ENCODE peak calls at places on chromosomes 4 and X, in five cellular contexts. Q is GM23338, I is upper lobe of left lung, M is K562, K is Panc1. O is an unnamed sample. For H3K4me1, the result is how much of the 10 kb centered on the place peaks cover.

GRCh38 chrX:150080497-150080896 is 142.2 kb upstream of the EOLA2 start:
- DNase-seq in Q (no peak), I (no peak), M (no peak), K (no peak), O (no peak)

GRCh38 chrX:88604433-88605221 is 142.4 kb upstream of the CPXCR1 start:
- DNase-seq in Q (no peak), I (no peak), M (no peak), K (peak), O (no peak)

GRCh38 chr4:150005537-150005936 is 72.7 kb upstream of the DCLK2 start:
- DNase-seq in Q (no peak), I (no peak), M (no peak), K (no peak), O (no peak)

GRCh38 chr4:82519072-82519471 is 42.7 kb downstream of the TMEM150C start:
- DNase-seq in Q (no peak), I (no peak), M (no peak), K (no peak), O (no peak)

GRCh38 chr4:186032259-186032658 is 36.7 kb upstream of the TLR3 start:
- DNase-seq in Q (peak), I (no peak), M (no peak), K (no peak), O (no peak)

GRCh38 chrX:63513825-63514574 is 162.9 kb upstream of the SPIN4 start:
- DNase-seq in Q (no peak), I (no peak), M (no peak), K (no peak), O (no peak)

GRCh38 chrX:100995469-100995868 is 26.0 kb downstream of the ARL13A start:
- DNase-seq in Q (no peak), I (no peak), M (peak), K (no peak), O (no peak)

GRCh38 chrX:10533686-10534365 is 86.6 kb downstream of the MID1 start:
- DNase-seq in Q (no peak), I (no peak), M (no peak), K (no peak), O (no peak)

GRCh38 chr4:106312377-106312776 is 3.6 kb downstream of the TBCK start:
- DNase-seq in Q (no peak), I (no peak), M (no peak), K (no peak), O (no peak)

GRCh38 chr4:187167126-187167525 is 443.5 kb upstream of the FAT1 start:
- DNase-seq in Q (no peak), I (no peak), M (no peak), K (no peak), O (no peak)

GRCh38 chr4:42398448-42399355 is 1.4 kb downstream of the SHISA3 start:
- DNase-seq in Q (peak), I (no peak), M (no peak), K (no peak), O (no peak)

GRCh38 chrX:134236690-134237362 is at the start of gene CCDC160:
- DNase-seq in Q (peak), I (peak), M (peak), K (no peak), O (peak)

GRCh38 chr4:87490664-87491369 is 38.4 kb downstream of the SPARCL1 start:
- DNase-seq in Q (no peak), I (no peak), M (no peak), K (no peak), O (no peak)

GRCh38 chr4:144831971-144832370 is 186.0 kb downstream of the HHIP start:
- DNase-seq in Q (no peak), I (no peak), M (no peak), K (no peak), O (no peak)

GRCh38 chr4:14994242-14994641 is 8.0 kb upstream of the CPEB2 start:
- DNase-seq in Q (no peak), I (no peak), M (no peak), K (no peak), O (no peak)

GRCh38 chr4:139176299-139177048 is 544 bp downstream of the ELF2 start:
- DNase-seq in Q (peak), I (peak), M (peak), K (no peak), O (peak)

GRCh38 chrX:24902808-24903207 is 113.0 kb downstream of the ARX start:
- DNase-seq in Q (no peak), I (no peak), M (no peak), K (no peak), O (no peak)

GRCh38 chr4:181416966-181417365 is 826.2 kb upstream of the TENM3 start:
- DNase-seq in Q (no peak), I (no peak), M (no peak), K (no peak), O (no peak)

GRCh38 chr4:24219171-24219570 is 329.3 kb upstream of the PPARGC1A start:
- DNase-seq in Q (no peak), I (no peak), M (no peak), K (no peak), O (no peak)

GRCh38 chrX:69055193-69055592 is 110.1 kb downstream of the PJA1 start:
- DNase-seq in Q (no peak), I (no peak), M (no peak), K (no peak), O (no peak)

GRCh38 chrX:111265506-111265905 is 4.8 kb downstream of the CAPN6 start:
- DNase-seq in Q (no peak), I (no peak), M (no peak), K (no peak), O (no peak)

GRCh38 chrX:137428777-137429564 is 137.0 kb upstream of the ZIC3 start:
- DNase-seq in Q (peak), I (peak), M (peak), K (no peak), O (no peak)

GRCh38 chr4:13963601-13964000 is 336.1 kb upstream of the BOD1L1 start:
- DNase-seq in Q (no peak), I (no peak), M (no peak), K (no peak), O (no peak)

GRCh38 chr4:183721207-183722081 is 62.4 kb downstream of the TRAPPC11 start:
- DNase-seq in Q (peak), I (peak), M (no peak), K (peak), O (peak)

GRCh38 chr4:5638316-5638715 is 70.0 kb downstream of the EVC2 start:
- DNase-seq in Q (no peak), I (no peak), M (no peak), K (no peak), O (no peak)

GRCh38 chrX:132614297-132614696 is 125.5 kb upstream of the MBNL3 start:
- DNase-seq in Q (peak), I (no peak), M (no peak), K (no peak), O (no peak)

GRCh38 chr4:167234388-167234881 is at the start of gene SPOCK3:
- DNase-seq in Q (peak), I (peak), M (no peak), K (no peak), O (peak)

GRCh38 chr4:175509320-175509719 is 302.7 kb downstream of the GPM6A start:
- DNase-seq in Q (peak), I (no peak), M (no peak), K (no peak), O (no peak)

GRCh38 chr4:60805500-60806313 is 394.4 kb upstream of the ADGRL3 start:
- DNase-seq in Q (peak), I (no peak), M (no peak), K (peak), O (no peak)

GRCh38 chrX:53088136-53088974 is 5.6 kb upstream of the KANTR start:
- DNase-seq in Q (peak), I (peak), M (no peak), K (no peak), O (peak)

GRCh38 chr4:98786866-98787265 is 128.5 kb upstream of the TSPAN5 start:
- DNase-seq in Q (no peak), I (no peak), M (no peak), K (no peak), O (no peak)

GRCh38 chrX:66728818-66729271 is 90.0 kb upstream of the EDA2R start:
- DNase-seq in Q (peak), I (no peak), M (peak), K (no peak), O (peak)

GRCh38 chr4:123088521-123088920 is 166.1 kb upstream of the NUDT6 start:
- DNase-seq in Q (no peak), I (no peak), M (no peak), K (no peak), O (no peak)

GRCh38 chr4:102736636-102737549 is 23.9 kb downstream of the MANBA start:
- DNase-seq in Q (peak), I (no peak), M (no peak), K (no peak), O (no peak)

GRCh38 chr4:52983563-52984303 is 121.6 kb downstream of the RASL11B start:
- DNase-seq in Q (peak), I (no peak), M (peak), K (peak), O (no peak)

GRCh38 chr4:131488772-131489171 is 1660.3 kb upstream of the PCDH10 start:
- DNase-seq in Q (no peak), I (no peak), M (no peak), K (no peak), O (no peak)

DNA sequence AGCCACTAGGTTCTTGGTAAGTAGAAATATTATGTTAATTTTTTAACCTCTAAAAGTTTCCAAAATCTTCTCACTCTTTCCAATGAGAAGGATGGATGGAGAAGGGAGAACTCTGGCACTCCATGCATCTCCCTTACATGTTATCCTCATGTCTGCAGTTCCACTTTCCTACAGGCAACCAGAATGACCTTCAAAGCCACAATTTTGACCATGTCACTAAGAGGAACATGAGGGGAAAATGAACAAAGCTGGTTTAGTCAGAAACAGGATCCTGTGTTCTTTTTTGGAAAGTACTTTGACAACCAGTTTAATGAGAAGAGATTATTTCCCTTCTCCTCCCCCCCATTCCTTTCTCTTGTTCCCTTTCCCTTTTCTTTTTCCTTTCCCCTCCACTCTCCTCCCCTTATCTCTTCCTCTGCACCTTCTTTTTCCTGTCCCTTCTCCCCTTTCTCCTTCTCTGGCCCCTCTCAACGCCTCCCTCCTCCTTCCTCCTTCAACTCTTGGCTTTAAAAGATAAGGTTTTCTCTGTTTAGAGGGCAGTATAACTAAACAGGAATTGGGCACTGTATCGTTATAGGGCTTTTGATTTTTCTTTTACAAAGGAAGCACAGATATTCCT is 42.5 kb downstream of the DTHD1 start:
- DNase-seq in Q (no peak), I (no peak), M (no peak), K (no peak), O (no peak)
- H3K4me1 ChIP-seq in Q (under half), I (under half), M (under half), K (under half), O (half or more)

GRCh38 chr4:54657194-54657555 is 582 bp upstream of the KIT start:
- DNase-seq in Q (peak), I (no peak), M (no peak), K (no peak), O (peak)

GRCh38 chr4:54659213-54660144 is 1.7 kb downstream of the KIT start:
- DNase-seq in Q (peak), I (no peak), M (no peak), K (no peak), O (no peak)

GRCh38 chr4:54657556-54658313 is at the start of gene KIT:
- DNase-seq in Q (peak), I (peak), M (peak), K (no peak), O (peak)

GRCh38 chr4:54660145-54660535 is 2.4 kb downstream of the KIT start:
- DNase-seq in Q (no peak), I (no peak), M (no peak), K (no peak), O (no peak)

GRCh38 chr4:54658321-54659093 is 750 bp downstream of the KIT start:
- DNase-seq in Q (peak), I (peak), M (peak), K (no peak), O (peak)
- TF ChIP-seq POLR2AphosphoS5 in Q (no peak), I (no peak), M (no peak), K (no peak), O (no peak)

GRCh38 chr4:156956947-156957346 is 14.7 kb downstream of the PDGFC start:
- DNase-seq in Q (no peak), I (no peak), M (no peak), K (no peak), O (no peak)
- H3K4me1 ChIP-seq in Q (under half), I (under half), M (under half), K (under half), O (under half)

DNA sequence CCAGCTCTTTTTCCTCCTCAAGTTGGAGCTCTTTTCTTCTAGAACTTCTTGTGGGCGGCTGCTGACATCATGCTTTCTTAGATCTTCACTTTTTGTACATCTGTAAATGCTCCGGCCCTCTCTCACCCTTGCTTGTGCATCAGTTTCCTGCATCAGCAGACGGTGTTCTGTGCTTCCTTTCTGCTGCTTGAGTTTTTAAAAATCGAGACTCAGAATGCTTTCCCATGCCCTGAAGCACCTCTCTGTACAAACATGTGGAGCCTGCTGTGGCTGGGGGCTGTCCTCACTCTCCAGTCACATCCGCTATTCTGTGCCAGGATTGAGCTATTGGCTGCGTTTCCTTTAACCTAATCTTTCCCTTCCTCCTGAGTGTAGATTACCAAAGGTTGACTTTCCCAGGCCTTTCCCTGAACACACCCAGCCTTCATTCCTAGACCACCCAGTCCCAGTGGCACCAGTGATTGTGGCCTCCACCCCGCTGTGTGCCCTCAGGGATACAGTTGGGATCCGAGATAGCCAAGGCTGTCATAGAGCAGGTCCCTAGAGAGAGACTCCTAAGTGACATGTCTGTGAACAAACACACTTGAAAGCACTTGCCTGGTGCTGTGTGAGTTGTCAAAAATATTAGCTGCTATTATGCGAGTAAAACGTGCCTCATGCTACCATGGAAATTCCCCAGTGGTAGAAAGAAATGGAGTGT is 41.9 kb downstream of the TNIP2 start:
- DNase-seq in Q (no peak), I (no peak), M (no peak), K (no peak), O (peak)
- TF ChIP-seq POLR2AphosphoS5 in Q (no peak), I (no peak), M (no peak), K (no peak), O (peak)

O was measured in spleen.